ENCODE peak calls at places on chromosomes 16 and 17, in ten cellular contexts. Z is endodermal cell, L is mesendoderm, F is neural progenitor cell, W is endothelial cell of umbilical vein, D is neuronal stem cell, X is GM23248, I is keratinocyte, V is H9, Q is PC-3. C is an unnamed sample.

GRCh38 chr17:15265131-15265530 is at the start of gene PMP22:
- DNase-seq in Z (peak), L (no peak), F (no peak), W (no peak), D (no peak), X (peak), I (no peak), V (peak), Q (peak), C (no peak)

GRCh38 chr16:21580807-21581206 is 18.6 kb upstream of the METTL9 start:
- DNase-seq in Z (no peak), L (no peak), F (no peak), W (no peak), D (no peak), X (no peak), I (no peak), V (no peak), Q (no peak), C (no peak)

GRCh38 chr16:66150691-66151090 is 215.8 kb upstream of the CDH5 start:
- DNase-seq in Z (no peak), L (no peak), F (no peak), W (no peak), D (no peak), X (peak), I (no peak), V (no peak), Q (no peak), C (no peak)

GRCh38 chr17:42849451-42850157 is 1.4 kb upstream of the AOC3 start:
- DNase-seq in Z (no peak), L (no peak), F (no peak), W (no peak), D (no peak), X (peak), I (no peak), V (no peak), Q (no peak), C (peak)

GRCh38 chr17:75031972-75032895 is 14.5 kb downstream of the ATP5PD start:
- DNase-seq in Z (peak), L (peak), F (peak), W (peak), D (no peak), X (peak), I (no peak), V (peak), Q (peak), C (peak)

GRCh38 chr16:19935696-19936095 is 51.0 kb upstream of the GPRC5B start:
- DNase-seq in Z (no peak), L (no peak), F (no peak), W (no peak), D (no peak), X (no peak), I (no peak), V (no peak), Q (no peak), C (no peak)

GRCh38 chr17:41813699-41814124 is 908 bp downstream of the FKBP10 start:
- DNase-seq in Z (no peak), L (no peak), F (no peak), W (no peak), D (no peak), X (peak), I (no peak), V (no peak), Q (no peak), C (no peak)

GRCh38 chr16:4384497-4384896 is 12.8 kb downstream of the VASN start:
- DNase-seq in Z (no peak), L (no peak), F (no peak), W (no peak), D (no peak), X (peak), I (no peak), V (no peak), Q (no peak), C (no peak)

GRCh38 chr16:31869511-31870201 is 4.0 kb upstream of the ZNF267 start:
- DNase-seq in Z (no peak), L (peak), F (no peak), W (peak), D (no peak), X (peak), I (peak), V (peak), Q (peak), C (peak)

GRCh38 chr16:89598199-89598598 is 15.2 kb upstream of the DPEP1 start:
- DNase-seq in Z (no peak), L (peak), F (no peak), W (no peak), D (no peak), X (peak), I (no peak), V (no peak), Q (no peak), C (no peak)

GRCh38 chr17:45092932-45093430 is 31.9 kb downstream of the NMT1 start:
- DNase-seq in Z (no peak), L (peak), F (no peak), W (peak), D (no peak), X (peak), I (peak), V (no peak), Q (peak), C (peak)

GRCh38 chr17:60135160-60135950 is 14.4 kb upstream of the CA4 start:
- DNase-seq in Z (peak), L (peak), F (peak), W (peak), D (peak), X (peak), I (peak), V (peak), Q (peak), C (peak)

GRCh38 chr17:7249219-7249618 is 2.3 kb downstream of the CTDNEP1 start:
- DNase-seq in Z (no peak), L (no peak), F (no peak), W (no peak), D (no peak), X (no peak), I (no peak), V (no peak), Q (no peak), C (no peak)

GRCh38 chr17:31572341-31572740 is 180.9 kb downstream of the RAB11FIP4 start:
- DNase-seq in Z (no peak), L (no peak), F (no peak), W (no peak), D (no peak), X (no peak), I (no peak), V (no peak), Q (no peak), C (no peak)

GRCh38 chr17:31570231-31570630 is 178.8 kb downstream of the RAB11FIP4 start:
- DNase-seq in Z (no peak), L (no peak), F (no peak), W (no peak), D (no peak), X (no peak), I (no peak), V (no peak), Q (no peak), C (no peak)

GRCh38 chr17:31573861-31574260 is 182.4 kb downstream of the RAB11FIP4 start:
- DNase-seq in Z (no peak), L (no peak), F (no peak), W (no peak), D (no peak), X (no peak), I (no peak), V (no peak), Q (no peak), C (no peak)

GRCh38 chr17:31573047-31573446 is 181.6 kb downstream of the RAB11FIP4 start:
- DNase-seq in Z (no peak), L (no peak), F (peak), W (no peak), D (no peak), X (no peak), I (no peak), V (no peak), Q (no peak), C (no peak)

GRCh38 chr17:31571124-31571892 is 179.8 kb downstream of the RAB11FIP4 start:
- DNase-seq in Z (no peak), L (no peak), F (no peak), W (no peak), D (no peak), X (peak), I (no peak), V (no peak), Q (peak), C (peak)
- H3K9ac ChIP-seq in Z (no peak), L (no peak), F (no peak), W (no peak), D (peak), X (peak), I (no peak), V (no peak), Q (no peak), C (no peak)

GRCh38 chr16:27258241-27258734 is 10.3 kb downstream of the NSMCE1 start:
- DNase-seq in Z (no peak), L (peak), F (no peak), W (peak), D (no peak), X (peak), I (peak), V (no peak), Q (peak), C (no peak)
- H3K9ac ChIP-seq in Z (no peak), L (no peak), F (no peak), W (peak), D (no peak), X (no peak), I (peak), V (no peak), Q (no peak), C (no peak)

GRCh38 chr17:29616300-29617048 is 6.2 kb downstream of the CORO6 start:
- DNase-seq in Z (no peak), L (no peak), F (no peak), W (no peak), D (no peak), X (no peak), I (no peak), V (no peak), Q (no peak), C (no peak)

GRCh38 chr17:29615048-29615385 is 7.7 kb downstream of the CORO6 start:
- DNase-seq in Z (no peak), L (no peak), F (peak), W (no peak), D (no peak), X (peak), I (no peak), V (no peak), Q (no peak), C (no peak)

GRCh38 chr17:29617125-29617480 is 5.6 kb downstream of the CORO6 start:
- DNase-seq in Z (peak), L (peak), F (peak), W (peak), D (no peak), X (peak), I (no peak), V (peak), Q (peak), C (peak)

GRCh38 chr17:29614345-29615047 is 8.2 kb downstream of the CORO6 start:
- DNase-seq in Z (peak), L (no peak), F (peak), W (no peak), D (no peak), X (no peak), I (no peak), V (peak), Q (no peak), C (no peak)

GRCh38 chr17:29615492-29616299 is 7.0 kb downstream of the CORO6 start:
- DNase-seq in Z (peak), L (peak), F (peak), W (peak), D (peak), X (peak), I (no peak), V (peak), Q (peak), C (peak)
- H3K9ac ChIP-seq in Z (no peak), L (peak), F (no peak), W (no peak), D (peak), X (peak), I (peak), V (no peak), Q (no peak), C (no peak)

DNA sequence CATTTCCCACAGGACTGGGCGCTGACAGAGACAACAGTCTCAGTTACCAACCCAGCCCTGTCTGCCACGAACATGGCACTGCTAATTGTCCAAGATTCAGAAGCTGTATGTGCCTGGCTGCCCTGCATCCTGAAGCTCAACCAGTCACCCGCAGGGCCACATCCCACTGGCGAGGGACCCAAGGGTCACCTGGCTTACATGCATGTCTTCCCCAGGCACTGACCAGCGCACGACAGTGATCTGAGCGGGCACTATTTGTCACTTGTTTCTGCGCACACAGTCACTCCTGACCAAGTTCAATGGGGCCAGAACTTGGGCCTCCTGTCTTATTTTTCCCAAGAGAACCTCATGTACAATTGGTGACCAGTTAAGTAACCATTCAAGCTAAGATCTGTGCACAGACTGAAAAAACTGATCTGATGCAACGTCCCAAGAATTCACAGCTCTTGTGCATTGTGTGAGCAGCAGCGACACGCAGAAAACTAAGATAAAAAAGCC is 13.1 kb downstream of the USP7 start:
- DNase-seq in Z (peak), L (peak), F (no peak), W (no peak), D (no peak), X (peak), I (no peak), V (no peak), Q (no peak), C (no peak)
- H3K9ac ChIP-seq in Z (no peak), L (no peak), F (no peak), W (no peak), D (no peak), X (no peak), I (no peak), V (peak), Q (no peak), C (no peak)

GRCh38 chr17:46732133-46732532 is 86.4 kb downstream of the WNT3 start:
- DNase-seq in Z (no peak), L (no peak), F (peak), W (no peak), D (no peak), X (no peak), I (no peak), V (no peak), Q (no peak), C (no peak)
- H3K9ac ChIP-seq in Z (no peak), L (no peak), F (no peak), W (no peak), D (no peak), X (no peak), I (no peak), V (no peak), Q (no peak), C (no peak)

GRCh38 chr16:1930338-1930720 is 12.1 kb upstream of the HS3ST6 start:
- DNase-seq in Z (no peak), L (no peak), F (no peak), W (no peak), D (no peak), X (no peak), I (no peak), V (no peak), Q (no peak), C (no peak)

GRCh38 chr16:1926223-1926718 is 8.1 kb upstream of the HS3ST6 start:
- DNase-seq in Z (peak), L (peak), F (no peak), W (no peak), D (no peak), X (no peak), I (no peak), V (no peak), Q (no peak), C (no peak)

GRCh38 chr16:1929578-1930337 is 11.5 kb upstream of the HS3ST6 start:
- DNase-seq in Z (peak), L (peak), F (peak), W (peak), D (peak), X (peak), I (no peak), V (peak), Q (peak), C (peak)

GRCh38 chr16:1932050-1933028 is 10.7 kb downstream of the MSRB1 start:
- DNase-seq in Z (peak), L (peak), F (peak), W (no peak), D (no peak), X (no peak), I (no peak), V (peak), Q (peak), C (no peak)

GRCh38 chr16:1929105-1929504 is 10.9 kb upstream of the HS3ST6 start:
- DNase-seq in Z (peak), L (no peak), F (no peak), W (no peak), D (no peak), X (peak), I (no peak), V (no peak), Q (no peak), C (no peak)
- H3K9ac ChIP-seq in Z (no peak), L (peak), F (no peak), W (no peak), D (no peak), X (peak), I (peak), V (no peak), Q (peak), C (no peak)

GRCh38 chr17:72611172-72611571 is 481.3 kb downstream of the SLC39A11 start:
- DNase-seq in Z (no peak), L (no peak), F (no peak), W (no peak), D (no peak), X (no peak), I (no peak), V (no peak), Q (no peak), C (no peak)

GRCh38 chr17:72614871-72615626 is 477.4 kb downstream of the SLC39A11 start:
- DNase-seq in Z (peak), L (peak), F (peak), W (no peak), D (peak), X (no peak), I (no peak), V (no peak), Q (peak), C (peak)

GRCh38 chr17:72615627-72615991 is 476.9 kb downstream of the SLC39A11 start:
- DNase-seq in Z (no peak), L (no peak), F (no peak), W (no peak), D (no peak), X (no peak), I (no peak), V (no peak), Q (no peak), C (no peak)

GRCh38 chr17:72614476-72614870 is 478.0 kb downstream of the SLC39A11 start:
- DNase-seq in Z (no peak), L (no peak), F (no peak), W (no peak), D (no peak), X (no peak), I (no peak), V (no peak), Q (peak), C (no peak)

DNA sequence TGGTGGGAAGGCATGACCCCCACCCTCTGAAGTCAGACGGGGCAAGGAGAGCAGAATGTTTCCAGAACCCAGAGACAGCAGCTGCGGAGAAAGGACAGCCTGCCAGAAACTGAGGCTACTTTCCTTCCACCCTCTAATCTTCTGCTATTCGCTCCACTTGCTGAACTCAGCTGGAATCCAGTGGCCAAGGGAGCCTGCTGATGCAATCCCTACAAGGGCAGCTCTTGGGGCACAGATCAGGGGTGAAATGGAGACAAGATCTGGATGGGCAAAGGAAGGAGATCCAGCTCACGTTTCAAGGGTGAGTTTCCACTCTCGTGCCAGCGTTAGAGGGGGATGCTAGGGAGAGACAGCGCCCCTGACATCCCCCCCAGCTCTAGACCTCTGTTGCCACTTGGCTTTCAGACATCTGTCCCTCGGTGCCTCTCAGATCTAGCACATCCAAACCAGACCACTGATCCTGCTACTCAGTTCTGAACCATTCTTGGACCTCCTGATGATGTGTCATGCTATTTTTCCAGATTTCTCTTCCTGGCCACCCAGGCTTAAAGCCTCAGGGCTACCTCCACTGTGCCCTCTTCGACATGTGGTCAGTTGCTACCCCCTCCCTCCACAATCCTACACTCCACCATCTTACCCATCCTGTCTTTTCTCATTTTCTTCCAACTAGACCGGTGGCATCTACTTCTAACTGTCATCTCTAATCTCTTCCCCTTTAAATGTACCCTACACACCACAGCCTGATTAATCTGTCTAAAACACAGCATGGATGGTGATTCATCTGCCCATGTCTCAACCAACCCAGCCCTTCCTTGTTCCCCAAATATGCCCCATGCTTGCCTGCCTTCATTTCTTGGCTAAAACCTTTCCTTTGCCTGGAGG is 478.8 kb downstream of the SLC39A11 start:
- DNase-seq in Z (no peak), L (no peak), F (no peak), W (no peak), D (no peak), X (peak), I (no peak), V (no peak), Q (peak), C (no peak)
- H3K9ac ChIP-seq in Z (no peak), L (no peak), F (no peak), W (no peak), D (no peak), X (peak), I (peak), V (no peak), Q (peak), C (no peak)

GRCh38 chr17:81891303-81891552 is 158 bp downstream of the ALYREF start:
- DNase-seq in Z (no peak), L (no peak), F (no peak), W (no peak), D (no peak), X (no peak), I (no peak), V (no peak), Q (no peak), C (no peak)
- H3K9ac ChIP-seq in Z (peak), L (peak), F (peak), W (peak), D (peak), X (peak), I (peak), V (peak), Q (peak), C (no peak)

GRCh38 chr16:80174416-80174815 is 366.4 kb upstream of the DYNLRB2 start:
- DNase-seq in Z (no peak), L (peak), F (no peak), W (no peak), D (no peak), X (peak), I (no peak), V (no peak), Q (peak), C (no peak)
- H3K9ac ChIP-seq in Z (no peak), L (no peak), F (no peak), W (no peak), D (no peak), X (peak), I (peak), V (no peak), Q (no peak), C (no peak)